ENCODE peak calls at places on chromosomes 11 and 22, in eight cellular contexts. Y is cardiac muscle cell, K is IMR-90, X is spleen, J is GM23338, R is colonic mucosa, O is fibroblast of lung, I is psoas muscle. Z is an unnamed sample.

GRCh38 chr11:93807980-93808379 is 23.9 kb downstream of the MED17 start:
- DNase-seq in Y (no peak), K (no peak), X (no peak), J (no peak), R (no peak), O (no peak), I (no peak), Z (no peak)

GRCh38 chr11:117535870-117536411 is 208.3 kb downstream of the CEP164 start:
- DNase-seq in Y (no peak), K (no peak), X (no peak), J (no peak), R (no peak), O (no peak), I (no peak), Z (no peak)

GRCh38 chr11:82863209-82863608 is 37.0 kb downstream of the PRCP start:
- DNase-seq in Y (no peak), K (no peak), X (no peak), J (no peak), R (no peak), O (no peak), I (no peak), Z (no peak)

GRCh38 chr22:43433904-43434600 is 22.2 kb downstream of the MPPED1 start:
- DNase-seq in Y (no peak), K (no peak), X (peak; percentile 49), J (no peak), R (no peak), O (no peak), I (peak; percentile 27), Z (peak; percentile 26)

GRCh38 chr11:8728566-8728965 is 46.0 kb downstream of the RPL27A start:
- DNase-seq in Y (no peak), K (peak; percentile 74), X (no peak), J (no peak), R (no peak), O (peak; percentile 81), I (no peak), Z (no peak)

GRCh38 chr11:6233984-6234313 is 487 bp downstream of the FHIP1B start:
- DNase-seq in Y (no peak), K (no peak), X (no peak), J (no peak), R (no peak), O (peak; percentile 7), I (peak; percentile 53), Z (no peak)

GRCh38 chr11:93849751-93850584 is 450 bp downstream of the VSTM5 start:
- DNase-seq in Y (peak; percentile 38), K (no peak), X (no peak), J (peak; percentile 66), R (peak; percentile 79), O (peak; percentile 50), I (peak; percentile 51), Z (no peak)

GRCh38 chr11:111777094-111778046 is 11.2 kb upstream of the PPP2R1B start:
- DNase-seq in Y (peak; percentile 71), K (peak; percentile 82), X (no peak), J (peak; percentile 82), R (peak; percentile 33), O (peak; percentile 67), I (no peak), Z (no peak)

GRCh38 chr11:62147545-62147944 is 23.7 kb downstream of the INCENP start:
- DNase-seq in Y (no peak), K (no peak), X (peak; percentile 37), J (no peak), R (no peak), O (no peak), I (no peak), Z (peak; percentile 54)

GRCh38 chr11:112212710-112213109 is 13.5 kb upstream of the PTS start:
- DNase-seq in Y (no peak), K (no peak), X (no peak), J (no peak), R (no peak), O (no peak), I (no peak), Z (no peak)

GRCh38 chr22:36143066-36143815 is 17.3 kb downstream of the APOL3 start:
- DNase-seq in Y (no peak), K (no peak), X (no peak), J (no peak), R (no peak), O (no peak), I (no peak), Z (no peak)

GRCh38 chr22:22390989-22391388 is 117.6 kb downstream of the ZNF280B start:
- DNase-seq in Y (no peak), K (no peak), X (no peak), J (no peak), R (no peak), O (no peak), I (no peak), Z (no peak)

GRCh38 chr22:19693981-19694670 is 20.2 kb upstream of the SEPTIN5 start:
- DNase-seq in Y (no peak), K (no peak), X (peak; percentile 67), J (no peak), R (no peak), O (no peak), I (no peak), Z (peak; percentile 61)

GRCh38 chr11:65492637-65493366 is 6.0 kb upstream of the MALAT1 start:
- DNase-seq in Y (no peak), K (peak; percentile 89), X (no peak), J (peak; percentile 20), R (peak; percentile 88), O (peak; percentile 86), I (peak; percentile 93), Z (no peak)

GRCh38 chr11:91664521-91664920 is 560.1 kb upstream of the FAT3 start:
- DNase-seq in Y (no peak), K (no peak), X (no peak), J (peak; percentile 1), R (no peak), O (no peak), I (no peak), Z (no peak)

GRCh38 chr11:128181090-128181485 is 406.3 kb downstream of the ETS1 start:
- DNase-seq in Y (no peak), K (peak; percentile 47), X (no peak), J (no peak), R (no peak), O (no peak), I (no peak), Z (no peak)

GRCh38 chr22:50326959-50327710 is at the start of gene DENND6B:
- DNase-seq in Y (peak; percentile 90), K (peak; percentile 69), X (peak; percentile 95), J (peak; percentile 85), R (peak; percentile 80), O (peak; percentile 65), I (peak; percentile 91), Z (no peak)

GRCh38 chr22:50089231-50090140 is at the start of gene MOV10L1:
- DNase-seq in Y (no peak), K (no peak), X (peak; percentile 72), J (peak; percentile 89), R (no peak), O (peak; percentile 34), I (no peak), Z (no peak)

GRCh38 chr11:115272925-115273324 is 231.3 kb downstream of the CADM1 start:
- DNase-seq in Y (peak; percentile 57), K (peak; percentile 19), X (no peak), J (no peak), R (no peak), O (peak; percentile 61), I (no peak), Z (no peak)
- H3K27me3 ChIP-seq in Y (no peaks in the 10 kb centered on the region), K (no peaks in the 10 kb centered on the region), X (no peaks in the 10 kb centered on the region), J (no peaks in the 10 kb centered on the region), R (no peaks in the 10 kb centered on the region), O (no peaks in the 10 kb centered on the region), I (no peaks in the 10 kb centered on the region), Z (no peaks in the 10 kb centered on the region)

GRCh38 chr11:114152162-114152561 is 92.7 kb downstream of the ZBTB16 start:
- DNase-seq in Y (no peak), K (no peak), X (no peak), J (no peak), R (no peak), O (no peak), I (no peak), Z (no peak)
- H3K4me3 ChIP-seq in Y (no peak overlapping the region), K (no peak overlapping the region), X (no peak overlapping the region), J (no peak overlapping the region), R (no peak overlapping the region), O (no peak overlapping the region), I (no peak overlapping the region), Z (no peak overlapping the region)

GRCh38 chr22:24536089-24536488 is 18.8 kb downstream of the GUCD1 start:
- DNase-seq in Y (no peak), K (no peak), X (no peak), J (no peak), R (no peak), O (no peak), I (no peak), Z (no peak)
- H3K27ac ChIP-seq in Y (no peak overlapping the region), K (no peak overlapping the region), X (no peak overlapping the region), J (no peak overlapping the region), R (no peak overlapping the region), O (no peak overlapping the region), I (no peak overlapping the region), Z (no peak overlapping the region)

GRCh38 chr11:2553198-2553597 is 108.4 kb downstream of the KCNQ1 start:
- DNase-seq in Y (no peak), K (no peak), X (no peak), J (no peak), R (no peak), O (no peak), I (no peak), Z (no peak)

GRCh38 chr11:2553886-2554285 is 109.1 kb downstream of the KCNQ1 start:
- DNase-seq in Y (no peak), K (no peak), X (peak; percentile 25), J (no peak), R (no peak), O (no peak), I (peak; percentile 30), Z (peak; percentile 33)

GRCh38 chr11:2555891-2556290 is 111.1 kb downstream of the KCNQ1 start:
- DNase-seq in Y (no peak), K (no peak), X (peak; percentile 24), J (no peak), R (no peak), O (no peak), I (no peak), Z (no peak)

GRCh38 chr11:2555376-2555775 is 110.6 kb downstream of the KCNQ1 start:
- DNase-seq in Y (no peak), K (no peak), X (peak; percentile 49), J (no peak), R (no peak), O (no peak), I (no peak), Z (no peak)

GRCh38 chr11:2554338-2555240 is 109.8 kb downstream of the KCNQ1 start:
- DNase-seq in Y (no peak), K (no peak), X (peak; percentile 55), J (no peak), R (no peak), O (no peak), I (no peak), Z (peak; percentile 21)
- H3K27me3 ChIP-seq in Y (no peaks in the 10 kb centered on the region), K (peaks cover 57% of the 10 kb centered on the region), X (no peaks in the 10 kb centered on the region), J (peaks cover 85% of the 10 kb centered on the region), R (no peaks in the 10 kb centered on the region), O (peaks cover 9% of the 10 kb centered on the region), I (peaks cover 3% of the 10 kb centered on the region), Z (no peaks in the 10 kb centered on the region)

GRCh38 chr11:2299773-2300172 is 1.9 kb downstream of the C11orf21 start:
- DNase-seq in Y (no peak), K (no peak), X (peak; percentile 76), J (no peak), R (no peak), O (no peak), I (no peak), Z (no peak)
- H3K4me3 ChIP-seq in Y (no peak overlapping the region), K (no peak overlapping the region), X (no peak overlapping the region), J (no peak overlapping the region), R (no peak overlapping the region), O (no peak overlapping the region), I (no peak overlapping the region), Z (no peak overlapping the region)